ENCODE peak calls at places on chromosomes 16 and 17, in five cellular contexts. F is H1, K is esophagus muscularis mucosa, M is stomach, B is transverse colon. O is an unnamed sample. For H3K4me1, the result is how much of the 10 kb centered on the place peaks cover.

GRCh38 chr16:1345651-1346421 is 5.8 kb downstream of the TSR3 start:
- DNase-seq in F (no peak), K (no peak), M (no peak), B (no peak), O (no peak)

GRCh38 chr17:323721-324139 is 28.9 kb downstream of the RPH3AL start:
- DNase-seq in F (peak), K (no peak), M (no peak), B (no peak), O (no peak)

GRCh38 chr17:68057531-68057952 is 22.0 kb downstream of the KPNA2 start:
- DNase-seq in F (no peak), K (no peak), M (peak), B (peak), O (no peak)

GRCh38 chr16:31502981-31503380 is 5.2 kb downstream of the RUSF1 start:
- DNase-seq in F (no peak), K (no peak), M (no peak), B (no peak), O (no peak)

GRCh38 chr17:29615492-29616299 is 7.0 kb downstream of the CORO6 start:
- DNase-seq in F (peak), K (peak), M (peak), B (peak), O (peak)

GRCh38 chr16:59305850-59306249 is 571.7 kb upstream of the GOT2 start:
- DNase-seq in F (no peak), K (no peak), M (no peak), B (no peak), O (no peak)

GRCh38 chr17:55420067-55420775 is 1.4 kb downstream of the MMD start:
- DNase-seq in F (no peak), K (no peak), M (peak), B (no peak), O (no peak)

GRCh38 chr17:38705803-38706624 is 941 bp downstream of the MLLT6 start:
- DNase-seq in F (peak), K (no peak), M (peak), B (peak), O (peak)

GRCh38 chr17:979539-980405 is at the start of gene NXN:
- DNase-seq in F (peak), K (peak), M (peak), B (peak), O (peak)

GRCh38 chr16:35798885-35799426 is 2339.5 kb downstream of the TP53TG3F start:
- DNase-seq in F (no peak), K (peak), M (no peak), B (no peak), O (no peak)

GRCh38 chr16:67199808-67200198 is 872 bp downstream of the ELMO3 start:
- DNase-seq in F (peak), K (no peak), M (no peak), B (peak), O (no peak)

GRCh38 chr16:7508656-7509055 is 176.0 kb downstream of the RBFOX1 start:
- DNase-seq in F (no peak), K (no peak), M (no peak), B (no peak), O (no peak)

GRCh38 chr17:2904135-2904534 is 107.9 kb downstream of the RAP1GAP2 start:
- DNase-seq in F (no peak), K (no peak), M (peak), B (peak), O (no peak)

GRCh38 chr16:65598626-65599025 is 476.8 kb upstream of the CDH11 start:
- DNase-seq in F (no peak), K (peak), M (no peak), B (no peak), O (no peak)

GRCh38 chr16:54955757-54956156 is 25.1 kb downstream of the IRX5 start:
- DNase-seq in F (no peak), K (no peak), M (no peak), B (no peak), O (no peak)

DNA sequence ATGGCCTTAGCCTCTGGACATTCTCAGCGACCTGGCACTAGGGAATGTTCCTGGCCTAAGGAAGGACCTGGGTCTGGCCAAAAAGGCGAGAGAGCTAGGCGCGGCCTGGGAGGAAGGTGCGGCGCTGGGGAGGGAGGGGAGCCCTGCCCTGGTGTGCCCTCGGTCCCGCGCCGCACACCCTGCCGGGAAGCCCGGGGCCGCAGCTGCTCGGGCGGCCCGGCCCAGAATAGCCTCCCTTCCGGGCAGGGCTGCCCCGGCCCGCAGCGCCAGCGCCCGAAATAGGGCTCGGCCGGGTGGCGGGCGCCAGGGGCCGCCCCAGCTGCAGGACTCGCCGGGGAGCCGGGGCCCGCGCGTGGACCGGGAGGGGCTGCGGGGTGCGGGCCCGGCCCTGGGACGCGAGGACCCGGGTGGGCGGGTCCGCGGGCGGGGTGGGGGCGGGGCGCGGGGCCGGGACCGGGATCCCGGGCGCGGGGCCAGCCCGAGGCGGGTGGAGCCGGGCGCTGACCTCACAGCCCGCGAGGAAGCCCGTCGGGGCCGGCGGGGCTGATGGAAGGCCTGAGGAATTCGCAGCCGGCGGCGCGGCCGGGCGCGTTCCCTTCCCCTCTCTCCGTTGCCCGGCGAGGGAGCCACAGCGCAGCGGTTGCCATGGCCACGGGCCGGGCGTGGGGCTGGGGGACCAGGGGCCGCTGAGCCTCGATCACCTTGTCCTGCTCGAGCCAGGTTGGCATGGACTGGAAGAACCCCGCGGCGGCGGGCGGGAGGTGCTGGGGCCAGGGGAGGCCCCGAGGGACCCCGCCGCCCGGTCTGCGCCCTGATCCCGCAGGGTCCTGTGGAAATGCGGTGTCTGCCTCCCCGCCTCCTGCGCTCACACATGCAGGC is 18.1 kb downstream of the SOCS3 start:
- DNase-seq in F (peak), K (no peak), M (peak), B (peak), O (peak)
- TF ChIP-seq POLR2AphosphoS5 in F (no peak), K (peak), M (peak), B (peak), O (peak)

GRCh38 chr16:82050909-82051357 is 15.9 kb downstream of the HSD17B2 start:
- DNase-seq in F (no peak), K (no peak), M (no peak), B (no peak), O (no peak)

GRCh38 chr16:82047787-82048186 is 12.7 kb downstream of the HSD17B2 start:
- DNase-seq in F (no peak), K (no peak), M (no peak), B (no peak), O (no peak)

GRCh38 chr16:82051656-82052055 is 16.6 kb downstream of the HSD17B2 start:
- DNase-seq in F (no peak), K (no peak), M (no peak), B (no peak), O (no peak)

GRCh38 chr16:82049484-82049883 is 14.4 kb downstream of the HSD17B2 start:
- DNase-seq in F (no peak), K (no peak), M (no peak), B (no peak), O (no peak)

DNA sequence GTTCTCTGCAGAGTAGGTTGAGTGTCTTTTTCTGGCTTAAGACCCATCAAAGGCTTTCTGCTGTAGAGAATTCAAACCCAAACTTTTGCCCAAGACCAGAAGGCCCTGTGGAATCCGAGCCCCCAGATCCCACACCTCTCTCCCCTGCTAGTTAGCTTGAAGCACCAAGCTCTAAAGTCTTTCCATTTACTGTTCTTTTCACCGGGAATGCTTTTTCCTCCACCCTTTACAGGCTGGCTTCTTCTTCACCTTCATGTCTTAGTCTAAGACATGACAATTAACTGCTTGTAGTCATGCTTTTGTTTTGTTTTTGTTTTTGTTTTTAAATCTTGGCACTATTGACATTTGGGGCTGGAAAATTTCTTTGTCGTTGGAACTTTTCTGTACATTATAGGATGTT is 15.5 kb downstream of the HSD17B2 start:
- DNase-seq in F (no peak), K (no peak), M (no peak), B (no peak), O (peak)
- H3K4me1 ChIP-seq in F (under half), K (under half), M (under half), B (under half), O (under half)

DNA sequence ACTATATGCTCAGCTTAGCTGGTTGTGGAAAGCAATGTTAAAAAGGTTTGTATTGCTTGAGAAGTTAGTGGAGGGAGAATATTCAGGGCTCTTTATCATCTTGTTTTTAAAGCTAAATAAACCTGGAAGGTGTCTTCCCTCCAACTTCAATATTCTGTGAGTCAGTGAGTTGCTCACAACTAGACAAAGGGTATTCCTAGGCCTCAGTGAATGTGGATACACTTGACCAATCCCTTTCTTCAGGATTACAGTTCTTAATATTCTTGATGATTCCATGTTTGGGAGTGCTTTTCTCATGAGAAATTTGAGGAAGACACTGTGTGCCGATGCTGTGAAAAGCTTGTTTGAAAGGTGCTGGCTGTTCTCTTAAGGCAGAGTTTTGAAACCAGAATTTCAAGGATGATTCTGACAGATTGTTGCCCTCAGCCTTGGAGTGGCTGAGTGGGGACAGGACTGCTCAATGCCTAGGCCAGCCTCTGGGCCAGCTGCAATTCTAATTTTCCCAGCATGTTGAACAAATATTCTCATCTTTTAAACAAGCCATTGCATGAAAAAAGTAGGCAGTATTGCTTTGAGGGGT is 30.1 kb downstream of the MAP2K4 start:
- DNase-seq in F (no peak), K (no peak), M (no peak), B (no peak), O (no peak)
- TF ChIP-seq POLR2A in F (no peak), K (no peak), M (no peak), B (no peak), O (no peak)

GRCh38 chr16:69073181-69073669 is 32.2 kb upstream of the HAS3 start:
- DNase-seq in F (no peak), K (no peak), M (no peak), B (no peak), O (no peak)
- TF ChIP-seq POLR2AphosphoS5 in F (no peak), K (no peak), M (no peak), B (no peak), O (no peak)

DNA sequence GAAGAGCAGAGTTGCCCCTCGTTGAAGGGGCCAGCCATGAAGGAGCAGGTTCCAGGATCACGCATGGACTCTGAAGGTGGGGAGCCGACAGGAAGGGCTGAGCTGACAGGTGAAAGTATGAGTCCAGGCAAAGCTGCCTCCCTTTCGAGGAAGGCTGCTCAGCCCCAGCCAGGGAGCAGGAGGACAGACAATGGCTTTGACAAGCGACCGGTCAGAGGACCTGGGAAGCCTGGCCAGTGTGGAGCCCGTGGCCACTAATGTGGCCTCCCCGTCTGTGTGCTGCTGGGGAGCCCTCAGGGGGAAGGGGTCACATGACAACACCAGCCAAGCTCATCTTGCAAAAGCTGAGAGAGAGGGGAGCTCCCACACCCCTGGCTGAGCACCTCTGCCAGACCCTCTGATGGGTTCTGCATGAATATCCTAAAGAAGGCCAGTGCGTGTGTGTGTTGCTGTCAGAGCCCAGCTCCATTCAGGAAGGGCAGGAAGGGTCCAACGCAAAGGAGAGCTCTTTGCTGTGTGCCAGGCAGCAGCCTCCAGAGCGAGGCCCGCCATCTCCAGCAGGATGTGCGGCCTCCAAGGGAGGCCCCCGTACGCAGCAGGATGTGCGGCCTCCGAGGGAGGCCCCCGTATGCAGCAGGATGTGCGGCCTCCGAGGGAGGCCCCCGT is 102.3 kb upstream of the CHMP6 start:
- DNase-seq in F (no peak), K (no peak), M (no peak), B (no peak), O (no peak)
- H3K4me1 ChIP-seq in F (under half), K (under half), M (under half), B (under half), O (under half)

DNA sequence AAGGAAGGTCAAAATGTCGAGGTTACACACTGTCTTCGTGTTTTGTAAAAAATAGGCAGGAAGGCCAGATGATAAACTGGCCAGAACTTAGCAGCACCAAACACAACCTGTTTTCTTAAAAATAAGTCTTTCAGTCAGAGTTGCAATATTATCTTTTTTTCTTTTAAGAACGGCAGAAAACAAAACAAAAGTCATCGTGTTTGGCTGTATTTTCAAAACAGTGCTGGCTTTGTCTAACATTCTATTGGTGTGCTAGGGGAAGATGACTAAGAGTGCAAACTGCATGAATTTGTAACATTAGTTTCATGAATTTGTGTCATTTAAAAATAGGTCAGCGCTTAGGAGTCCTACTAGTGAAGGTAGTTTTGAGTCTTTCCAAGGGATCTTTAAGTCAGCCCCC is 5.3 kb downstream of the MAF start:
- DNase-seq in F (no peak), K (no peak), M (no peak), B (no peak), O (no peak)
- TF ChIP-seq POLR2A in F (no peak), K (no peak), M (no peak), B (no peak), O (no peak)

O was measured in suprapubic skin.